ENCODE peak calls at places on chromosome 12, in nine cellular contexts. P is HCT116; G is iPS-NIHi11; M is endothelial cell; C is mucosa of gallbladder; D is activated CD8-positive, alpha-beta memory T cell treated with anti-CD3 and anti-CD28 coated beads for 4 hours; I is GM19239; N is neural crest cell; O is activated T-cell treated with anti-CD3 and anti-CD28 coated beads for 1 hour. A is an unnamed sample.

GRCh38 chr12:10941916-10942607 is 3.0 kb upstream of the TAS2R14 start:
- DNase-seq in P (peak), G (peak), M (no peak), C (peak), D (no peak), I (no peak), N (no peak), O (no peak), A (no peak)

GRCh38 chr12:114767906-114768697 is 84.1 kb upstream of the TBX3 start:
- DNase-seq in P (no peak), G (no peak), M (no peak), C (no peak), D (no peak), I (no peak), N (peak), O (no peak), A (no peak)

GRCh38 chr12:116591608-116592115 is 32.5 kb downstream of the MAP1LC3B2 start:
- DNase-seq in P (no peak), G (no peak), M (no peak), C (no peak), D (no peak), I (no peak), N (no peak), O (no peak), A (peak)

GRCh38 chr12:101828463-101829196 is 2.1 kb downstream of the GNPTAB start:
- DNase-seq in P (no peak), G (no peak), M (no peak), C (no peak), D (no peak), I (no peak), N (no peak), O (no peak), A (no peak)

GRCh38 chr12:34379142-34379541 is 356.8 kb downstream of the ALG10 start:
- DNase-seq in P (no peak), G (no peak), M (no peak), C (no peak), D (no peak), I (no peak), N (no peak), O (no peak), A (no peak)

GRCh38 chr12:95601091-95601490 is 49.8 kb upstream of the USP44 start:
- DNase-seq in P (no peak), G (no peak), M (no peak), C (no peak), D (no peak), I (no peak), N (no peak), O (no peak), A (no peak)

GRCh38 chr12:68445836-68446235 is 113.7 kb upstream of the MDM1 start:
- DNase-seq in P (no peak), G (no peak), M (no peak), C (no peak), D (no peak), I (no peak), N (no peak), O (no peak), A (no peak)

GRCh38 chr12:65699251-65699650 is 125.0 kb upstream of the HMGA2 start:
- DNase-seq in P (no peak), G (no peak), M (no peak), C (no peak), D (no peak), I (no peak), N (no peak), O (no peak), A (no peak)

GRCh38 chr12:88893801-88894200 is 313.5 kb upstream of the KITLG start:
- DNase-seq in P (no peak), G (no peak), M (no peak), C (no peak), D (no peak), I (no peak), N (no peak), O (no peak), A (no peak)

GRCh38 chr12:116528067-116528466 is 31.1 kb upstream of the MAP1LC3B2 start:
- DNase-seq in P (peak), G (no peak), M (no peak), C (no peak), D (no peak), I (no peak), N (no peak), O (no peak), A (peak)

GRCh38 chr12:22518067-22518719 is 26.1 kb downstream of the C2CD5 start:
- DNase-seq in P (no peak), G (no peak), M (no peak), C (peak), D (no peak), I (no peak), N (no peak), O (no peak), A (peak)

GRCh38 chr12:96623818-96624217 is 134.4 kb downstream of the CFAP54 start:
- DNase-seq in P (no peak), G (no peak), M (no peak), C (no peak), D (no peak), I (no peak), N (no peak), O (no peak), A (no peak)

GRCh38 chr12:64656429-64656828 is 46.1 kb downstream of the RASSF3 start:
- DNase-seq in P (no peak), G (no peak), M (no peak), C (no peak), D (no peak), I (no peak), N (no peak), O (no peak), A (no peak)

GRCh38 chr12:13049816-13050215 is 5.6 kb downstream of the FAM234B start:
- DNase-seq in P (no peak), G (no peak), M (peak), C (no peak), D (no peak), I (no peak), N (no peak), O (no peak), A (no peak)

GRCh38 chr12:110010853-110011835 is 11.9 kb downstream of the ANKRD13A start:
- DNase-seq in P (no peak), G (no peak), M (no peak), C (no peak), D (no peak), I (no peak), N (no peak), O (no peak), A (no peak)

GRCh38 chr12:70657621-70658286 is 20.5 kb upstream of the PTPRB start:
- DNase-seq in P (no peak), G (no peak), M (no peak), C (no peak), D (no peak), I (no peak), N (no peak), O (no peak), A (no peak)

GRCh38 chr12:93967454-93967853 is 180.9 kb upstream of the PLXNC1 start:
- DNase-seq in P (no peak), G (no peak), M (no peak), C (no peak), D (no peak), I (no peak), N (no peak), O (no peak), A (no peak)